ENCODE peak calls at places on chromosomes 7 and 10, in seven cellular contexts. L is PC-9, H is adrenal gland, C is ovary, R is PC-3, V is hepatocyte, M is K562. G is an unnamed sample. For H3K4me1, the result is how much of the 10 kb centered on the place peaks cover.

GRCh38 chr7:95963446-95963990 is 191.2 kb downstream of the DYNC1I1 start:
- DNase-seq in L (no peak), H (no peak), C (no peak), R (no peak), V (no peak), M (no peak), G (no peak)

GRCh38 chr7:129778770-129779601 is 167.5 kb downstream of the NRF1 start:
- DNase-seq in L (peak), H (no peak), C (no peak), R (peak), V (peak), M (peak), G (no peak)

GRCh38 chr10:34916368-34916767 is 101.3 kb upstream of the PARD3 start:
- DNase-seq in L (no peak), H (no peak), C (no peak), R (peak), V (no peak), M (no peak), G (no peak)

GRCh38 chr10:61897671-61898434 is 3.6 kb upstream of the ARID5B start:
- DNase-seq in L (no peak), H (peak), C (peak), R (peak), V (peak), M (peak), G (peak)

GRCh38 chr10:68800196-68800595 is 27.1 kb upstream of the STOX1 start:
- DNase-seq in L (no peak), H (no peak), C (no peak), R (no peak), V (no peak), M (no peak), G (no peak)

GRCh38 chr10:67839957-67840356 is 2.0 kb upstream of the DNAJC12 start:
- DNase-seq in L (no peak), H (no peak), C (no peak), R (peak), V (no peak), M (no peak), G (no peak)

GRCh38 chr10:72461085-72461484 is 106.4 kb upstream of the DNAJB12 start:
- DNase-seq in L (no peak), H (peak), C (no peak), R (no peak), V (no peak), M (peak), G (no peak)

GRCh38 chr10:54372164-54372563 is 428.9 kb downstream of the PCDH15 start:
- DNase-seq in L (no peak), H (no peak), C (no peak), R (no peak), V (no peak), M (no peak), G (peak)

GRCh38 chr7:151461942-151462230 is 21.9 kb upstream of the CRYGN start:
- DNase-seq in L (no peak), H (no peak), C (no peak), R (peak), V (no peak), M (no peak), G (no peak)

GRCh38 chr10:74363727-74364126 is 212.7 kb downstream of the ADK start:
- DNase-seq in L (no peak), H (no peak), C (no peak), R (no peak), V (no peak), M (no peak), G (no peak)

GRCh38 chr10:17216217-17216900 is 11.7 kb upstream of the VIM start:
- DNase-seq in L (peak), H (no peak), C (no peak), R (peak), V (peak), M (peak), G (no peak)

GRCh38 chr10:59234814-59235429 is 58.5 kb downstream of the PHYHIPL start:
- DNase-seq in L (peak), H (no peak), C (peak), R (peak), V (peak), M (peak), G (peak)

GRCh38 chr10:5892007-5892406 is 2.0 kb downstream of the FBH1 start:
- DNase-seq in L (no peak), H (no peak), C (no peak), R (no peak), V (no peak), M (peak), G (no peak)

GRCh38 chr10:124093076-124093773 is at the start of gene CHST15:
- DNase-seq in L (peak), H (peak), C (peak), R (peak), V (peak), M (no peak), G (peak)

GRCh38 chr7:17236603-17237002 is 61.8 kb upstream of the AHR start:
- DNase-seq in L (no peak), H (no peak), C (no peak), R (peak), V (no peak), M (no peak), G (no peak)

GRCh38 chr7:156473476-156474240 is 166.9 kb upstream of the RNF32 start:
- DNase-seq in L (peak), H (peak), C (no peak), R (peak), V (peak), M (peak), G (peak)

GRCh38 chr7:121138262-121138933 is 149.9 kb downstream of the CPED1 start:
- DNase-seq in L (no peak), H (no peak), C (no peak), R (no peak), V (no peak), M (peak), G (no peak)

GRCh38 chr7:2032030-2032875 is 200.5 kb downstream of the MAD1L1 start:
- DNase-seq in L (no peak), H (no peak), C (no peak), R (no peak), V (no peak), M (no peak), G (peak)

GRCh38 chr10:109933984-109934565 is 10.8 kb upstream of the XPNPEP1 start:
- DNase-seq in L (no peak), H (no peak), C (no peak), R (no peak), V (no peak), M (no peak), G (no peak)

GRCh38 chr7:11760372-11760771 is 71.6 kb downstream of the THSD7A start:
- DNase-seq in L (no peak), H (no peak), C (no peak), R (no peak), V (peak), M (no peak), G (peak)

GRCh38 chr10:68086011-68086410 is 10.9 kb upstream of the HERC4 start:
- DNase-seq in L (no peak), H (no peak), C (no peak), R (peak), V (no peak), M (no peak), G (no peak)

GRCh38 chr10:116800356-116800929 is 48.9 kb upstream of the ENO4 start:
- DNase-seq in L (no peak), H (no peak), C (no peak), R (no peak), V (no peak), M (no peak), G (no peak)

GRCh38 chr10:66916030-66916429 is 9.8 kb upstream of the LRRTM3 start:
- DNase-seq in L (no peak), H (no peak), C (no peak), R (peak), V (no peak), M (no peak), G (no peak)

GRCh38 chr10:26909753-26910152 is 49.0 kb upstream of the ABI1 start:
- DNase-seq in L (no peak), H (no peak), C (no peak), R (no peak), V (no peak), M (no peak), G (no peak)

GRCh38 chr7:156691764-156692163 is 51.2 kb downstream of the RNF32 start:
- DNase-seq in L (no peak), H (no peak), C (no peak), R (no peak), V (no peak), M (no peak), G (no peak)

GRCh38 chr7:19915596-19915995 is 142.2 kb upstream of the TMEM196 start:
- DNase-seq in L (no peak), H (no peak), C (no peak), R (no peak), V (no peak), M (no peak), G (no peak)

GRCh38 chr7:93601363-93601762 is 26.8 kb upstream of the CALCR start:
- DNase-seq in L (no peak), H (no peak), C (no peak), R (peak), V (no peak), M (peak), G (no peak)
- TF ChIP-seq CTCF in L (no peak), H (no peak), C (no peak), R (no peak), V (no peak), M (no peak), G (peak)

GRCh38 chr7:42237891-42238531 is 1.0 kb upstream of the GLI3 start:
- DNase-seq in L (no peak), H (peak), C (peak), R (no peak), V (peak), M (peak), G (no peak)
- H3K4me3 ChIP-seq in L (no peak), H (no peak), C (peak), R (peak), V (no peak), M (peak), G (no peak)

GRCh38 chr7:69839782-69840181 is 241.5 kb downstream of the AUTS2 start:
- DNase-seq in L (no peak), H (no peak), C (no peak), R (no peak), V (no peak), M (no peak), G (no peak)
- H3K4me1 ChIP-seq in L (under half), H (under half), C (under half), R (under half), V (under half), M (under half), G (under half)

GRCh38 chr10:100739516-100740368 is 5.6 kb upstream of the PAX2 start:
- DNase-seq in L (no peak), H (no peak), C (no peak), R (no peak), V (peak), M (no peak), G (no peak)
- TF ChIP-seq CTCF in L (no peak), H (no peak), C (no peak), R (no peak), V (no peak), M (no peak), G (no peak)

GRCh38 chr7:106767498-106768323 is 97.4 kb upstream of the PIK3CG start:
- DNase-seq in L (no peak), H (no peak), C (no peak), R (no peak), V (no peak), M (no peak), G (no peak)
- H3K4me3 ChIP-seq in L (no peak), H (no peak), C (no peak), R (no peak), V (no peak), M (no peak), G (no peak)

GRCh38 chr7:41217306-41217705 is 485.6 kb downstream of the INHBA start:
- DNase-seq in L (no peak), H (no peak), C (no peak), R (no peak), V (no peak), M (no peak), G (no peak)
- H3K4me1 ChIP-seq in L (under half), H (under half), C (under half), R (under half), V (under half), M (under half), G (under half)

G was measured in BE2C.